ENCODE peak calls at places on chromosomes 3 and 15, in nine cellular contexts. E is endodermal cell, Q is heart right ventricle, C is neural progenitor cell, S is tibial nerve, B is uterus, W is aorta, A is foreskin fibroblast, N is AG09309. D is an unnamed sample.

GRCh38 chr3:41450416-41451231 is 251.3 kb downstream of the CTNNB1 start:
- DNase-seq in E (peak), Q (no peak), C (peak), S (no peak), B (no peak), W (no peak), A (no peak), N (no peak), D (no peak)

GRCh38 chr3:29141197-29141911 is 139.5 kb upstream of the RBMS3 start:
- DNase-seq in E (no peak), Q (no peak), C (no peak), S (no peak), B (no peak), W (no peak), A (peak), N (no peak), D (no peak)

GRCh38 chr3:129231331-129232119 is 17.9 kb upstream of the COPG1 start:
- DNase-seq in E (no peak), Q (no peak), C (no peak), S (no peak), B (no peak), W (no peak), A (peak), N (no peak), D (peak)

GRCh38 chr15:59762558-59762957 is 73.4 kb upstream of the BNIP2 start:
- DNase-seq in E (peak), Q (no peak), C (no peak), S (no peak), B (no peak), W (no peak), A (no peak), N (no peak), D (no peak)

GRCh38 chr15:59191855-59192237 is 14.8 kb upstream of the LDHAL6B start:
- DNase-seq in E (no peak), Q (no peak), C (no peak), S (no peak), B (no peak), W (no peak), A (peak), N (peak), D (peak)

GRCh38 chr3:89049119-89049518 is 58.3 kb upstream of the EPHA3 start:
- DNase-seq in E (peak), Q (no peak), C (peak), S (no peak), B (no peak), W (no peak), A (peak), N (no peak), D (no peak)

GRCh38 chr3:126522363-126522788 is 1.6 kb upstream of the CHST13 start:
- DNase-seq in E (peak), Q (no peak), C (peak), S (peak), B (peak), W (peak), A (peak), N (no peak), D (peak)

GRCh38 chr15:36468746-36469145 is 110.7 kb upstream of the CDIN1 start:
- DNase-seq in E (no peak), Q (no peak), C (no peak), S (no peak), B (no peak), W (no peak), A (peak), N (peak), D (peak)

GRCh38 chr3:138681463-138682215 is 73.1 kb downstream of the FAIM start:
- DNase-seq in E (no peak), Q (no peak), C (no peak), S (no peak), B (no peak), W (no peak), A (no peak), N (no peak), D (no peak)

GRCh38 chr15:52642386-52643361 is 36.5 kb downstream of the ATOSA start:
- DNase-seq in E (no peak), Q (no peak), C (no peak), S (no peak), B (no peak), W (no peak), A (peak), N (peak), D (peak)

GRCh38 chr3:16695710-16696109 is 90.5 kb upstream of the DAZL start:
- DNase-seq in E (no peak), Q (no peak), C (no peak), S (no peak), B (no peak), W (no peak), A (no peak), N (no peak), D (no peak)

GRCh38 chr3:186789554-186790260 is 6.3 kb downstream of the EIF4A2 start:
- DNase-seq in E (no peak), Q (no peak), C (no peak), S (no peak), B (no peak), W (no peak), A (peak), N (no peak), D (no peak)

GRCh38 chr15:32677238-32677750 is 35.8 kb downstream of the SCG5 start:
- DNase-seq in E (no peak), Q (no peak), C (peak), S (peak), B (no peak), W (no peak), A (peak), N (no peak), D (no peak)

GRCh38 chr15:80822666-80823065 is 43.5 kb downstream of the CEMIP start:
- DNase-seq in E (no peak), Q (no peak), C (no peak), S (no peak), B (no peak), W (no peak), A (no peak), N (no peak), D (no peak)

GRCh38 chr3:45607790-45608189 is 13.2 kb downstream of the LIMD1 start:
- DNase-seq in E (no peak), Q (no peak), C (no peak), S (no peak), B (peak), W (no peak), A (peak), N (no peak), D (no peak)
- H3K4me3 ChIP-seq in E (no peak), Q (no peak), C (no peak), S (no peak), B (no peak), W (no peak), A (no peak), N (no peak), D (no peak)

GRCh38 chr3:64221564-64222257 is 3.6 kb downstream of the PRICKLE2 start:
- DNase-seq in E (no peak), Q (no peak), C (peak), S (no peak), B (no peak), W (no peak), A (no peak), N (no peak), D (no peak)
- H3K4me3 ChIP-seq in E (no peak), Q (no peak), C (no peak), S (peak), B (no peak), W (no peak), A (no peak), N (no peak), D (no peak)

GRCh38 chr15:67134577-67135492 is 69.4 kb downstream of the SMAD3 start:
- DNase-seq in E (peak), Q (no peak), C (no peak), S (no peak), B (peak), W (no peak), A (no peak), N (no peak), D (no peak)
- H3K4me3 ChIP-seq in E (no peak), Q (no peak), C (no peak), S (no peak), B (no peak), W (no peak), A (no peak), N (no peak), D (no peak)

DNA sequence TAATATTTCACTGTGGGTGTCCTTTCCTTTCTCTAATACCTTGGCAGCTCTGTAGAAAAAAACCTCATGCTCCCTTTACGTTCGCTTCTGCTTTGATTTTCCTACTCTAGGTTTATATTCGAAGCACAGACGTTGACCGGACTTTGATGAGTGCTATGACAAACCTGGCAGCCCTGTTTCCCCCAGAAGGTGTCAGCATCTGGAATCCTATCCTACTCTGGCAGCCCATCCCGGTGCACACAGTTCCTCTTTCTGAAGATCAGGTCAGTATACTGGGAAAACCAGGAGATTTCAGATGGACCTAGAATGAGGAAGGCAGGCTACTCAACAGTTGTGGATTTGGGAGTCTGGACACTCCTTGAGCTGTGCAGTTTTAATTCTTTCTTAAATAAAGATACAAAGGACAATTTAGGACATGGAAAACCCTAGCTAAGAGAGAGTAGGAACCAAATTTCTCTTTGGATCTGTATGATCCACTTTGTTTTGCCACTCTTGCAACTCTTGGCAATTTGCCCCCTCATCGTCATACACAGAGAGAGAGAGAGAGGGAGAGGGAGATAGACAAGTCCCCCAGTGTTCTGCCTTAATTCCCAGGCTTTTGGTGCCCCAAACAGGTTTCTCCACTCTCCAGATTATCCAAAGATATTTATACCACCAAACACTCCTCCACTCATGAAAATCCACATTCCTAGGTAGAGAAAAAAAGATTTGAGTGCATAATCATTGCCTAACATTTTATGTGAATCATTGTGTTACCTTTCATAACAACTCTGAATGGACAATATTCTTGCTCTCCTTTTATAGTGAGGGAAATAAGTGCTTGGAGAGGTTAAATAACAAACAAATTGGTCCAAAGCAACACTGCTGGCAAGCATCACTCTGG is 15.1 kb downstream of the ACP3 start:
- DNase-seq in E (no peak), Q (no peak), C (no peak), S (no peak), B (no peak), W (no peak), A (no peak), N (no peak), D (no peak)
- H3K4me3 ChIP-seq in E (no peak), Q (no peak), C (no peak), S (no peak), B (no peak), W (no peak), A (no peak), N (no peak), D (no peak)

GRCh38 chr3:52278510-52279069 is at the start of gene WDR82:
- DNase-seq in E (peak), Q (peak), C (peak), S (peak), B (peak), W (peak), A (peak), N (peak), D (peak)

GRCh38 chr3:52281980-52282801 is 3.7 kb upstream of the WDR82 start:
- DNase-seq in E (no peak), Q (no peak), C (no peak), S (no peak), B (no peak), W (no peak), A (peak), N (no peak), D (peak)

GRCh38 chr3:52277972-52278509 is 408 bp downstream of the WDR82 start:
- DNase-seq in E (peak), Q (no peak), C (peak), S (no peak), B (no peak), W (peak), A (no peak), N (no peak), D (peak)

GRCh38 chr3:52277071-52277964 is 1.1 kb downstream of the WDR82 start:
- DNase-seq in E (peak), Q (peak), C (peak), S (peak), B (peak), W (peak), A (peak), N (no peak), D (peak)

GRCh38 chr3:52280046-52280445 is 1.6 kb upstream of the WDR82 start:
- DNase-seq in E (no peak), Q (no peak), C (peak), S (no peak), B (no peak), W (no peak), A (peak), N (no peak), D (no peak)
- H3K4me3 ChIP-seq in E (peak), Q (peak), C (no peak), S (peak), B (no peak), W (no peak), A (no peak), N (no peak), D (no peak)

GRCh38 chr15:75200391-75200764 is 1.3 kb upstream of the C15orf39 start:
- DNase-seq in E (no peak), Q (no peak), C (no peak), S (no peak), B (no peak), W (no peak), A (no peak), N (no peak), D (no peak)

GRCh38 chr15:75199347-75199976 is 2.2 kb upstream of the C15orf39 start:
- DNase-seq in E (no peak), Q (no peak), C (no peak), S (no peak), B (no peak), W (no peak), A (no peak), N (no peak), D (no peak)

GRCh38 chr15:75201609-75202250 is at the start of gene C15orf39:
- DNase-seq in E (peak), Q (peak), C (peak), S (peak), B (peak), W (peak), A (peak), N (peak), D (peak)

GRCh38 chr15:75202251-75203016 is 752 bp downstream of the C15orf39 start:
- DNase-seq in E (peak), Q (peak), C (peak), S (peak), B (peak), W (peak), A (peak), N (peak), D (peak)

DNA sequence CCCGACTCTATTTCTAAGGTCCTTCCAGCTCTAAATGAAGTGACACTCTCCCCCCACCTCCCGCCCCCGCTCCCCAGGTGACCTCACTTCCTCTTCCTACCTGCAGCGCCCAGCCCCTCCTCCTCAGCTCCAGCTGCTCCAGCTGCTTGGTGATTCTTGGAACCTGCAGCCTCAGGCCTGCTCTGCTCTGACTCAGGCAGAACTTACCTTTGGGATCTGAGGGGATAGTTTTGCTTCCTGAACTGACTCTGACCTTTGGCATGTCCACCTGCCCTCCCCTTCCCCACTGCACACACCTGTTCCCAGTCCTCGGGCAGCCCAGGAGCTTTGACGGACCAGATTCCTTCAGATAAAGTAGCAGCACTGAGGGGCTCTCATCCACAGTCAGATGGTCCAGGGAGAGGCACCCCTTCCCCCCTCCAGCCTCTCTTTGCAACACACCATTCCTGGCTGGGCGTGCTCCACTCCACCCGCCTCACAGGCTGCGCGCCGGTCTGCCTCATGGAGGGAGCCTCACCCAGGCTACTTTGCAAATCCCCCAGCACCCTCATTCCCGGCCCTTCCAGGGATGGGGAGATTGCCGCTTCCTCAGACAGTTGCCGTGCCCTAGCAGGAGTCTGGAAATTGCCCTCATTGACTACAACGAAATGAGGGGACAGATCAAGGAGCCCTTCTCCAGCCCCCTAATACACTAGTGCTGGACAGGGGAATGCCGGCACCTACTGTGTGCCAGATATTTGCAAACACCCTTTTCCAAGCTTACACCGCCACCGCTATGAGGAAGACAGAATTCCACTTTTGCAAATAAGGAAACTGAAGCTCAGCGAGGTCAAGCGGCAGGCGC is 695 bp upstream of the C15orf39 start:
- DNase-seq in E (peak), Q (no peak), C (peak), S (no peak), B (peak), W (peak), A (peak), N (no peak), D (peak)
- H3K4me3 ChIP-seq in E (peak), Q (peak), C (peak), S (peak), B (peak), W (peak), A (peak), N (peak), D (peak)